ENCODE peak calls at places on chromosome 15, in seven cellular contexts. Z, X, Y, A, Q, T and I are unnamed samples.

GRCh38 chr15:27564656-27565055 is 534.5 kb downstream of the OCA2 start:
- DNase-seq in Z (no peak), X (no peak), Y (no peak), A (no peak), Q (no peak), T (no peak), I (no peak)

GRCh38 chr15:96392380-96393208 is 62.1 kb downstream of the NR2F2 start:
- DNase-seq in Z (no peak), X (no peak), Y (no peak), A (no peak), Q (no peak), T (no peak), I (peak)

GRCh38 chr15:67433495-67434099 is 87.3 kb upstream of the C15orf61 start:
- DNase-seq in Z (peak), X (peak), Y (peak), A (peak), Q (peak), T (peak), I (peak)

GRCh38 chr15:32838820-32839219 is 121.0 kb downstream of the GREM1 start:
- DNase-seq in Z (no peak), X (peak), Y (no peak), A (peak), Q (peak), T (no peak), I (no peak)

GRCh38 chr15:53670701-53671100 is 88.8 kb downstream of the WDR72 start:
- DNase-seq in Z (no peak), X (no peak), Y (no peak), A (no peak), Q (no peak), T (no peak), I (no peak)

GRCh38 chr15:95995375-95996168 is 334.9 kb upstream of the NR2F2 start:
- DNase-seq in Z (no peak), X (no peak), Y (no peak), A (peak), Q (no peak), T (no peak), I (no peak)

GRCh38 chr15:98548172-98548971 is 100.0 kb upstream of the IGF1R start:
- DNase-seq in Z (no peak), X (peak), Y (peak), A (peak), Q (peak), T (peak), I (peak)

GRCh38 chr15:25703726-25704125 is 159.4 kb downstream of the ATP10A start:
- DNase-seq in Z (no peak), X (no peak), Y (peak), A (no peak), Q (no peak), T (no peak), I (no peak)

GRCh38 chr15:78065973-78066946 is 11.3 kb downstream of the TBC1D2B start:
- DNase-seq in Z (no peak), X (no peak), Y (peak), A (peak), Q (peak), T (no peak), I (no peak)

GRCh38 chr15:60396964-60397771 is 618 bp downstream of the ANXA2 start:
- DNase-seq in Z (peak), X (peak), Y (peak), A (peak), Q (peak), T (no peak), I (peak)

GRCh38 chr15:77985931-77986480 is 91.5 kb downstream of the TBC1D2B start:
- DNase-seq in Z (no peak), X (no peak), Y (peak), A (no peak), Q (no peak), T (no peak), I (no peak)

GRCh38 chr15:85768595-85769168 is 26.0 kb downstream of the KLHL25 start:
- DNase-seq in Z (no peak), X (no peak), Y (no peak), A (no peak), Q (no peak), T (no peak), I (no peak)

GRCh38 chr15:74540761-74541493 is at the start of gene ARID3B:
- DNase-seq in Z (peak), X (peak), Y (peak), A (peak), Q (peak), T (peak), I (peak)

GRCh38 chr15:74543043-74543422 is 2.0 kb downstream of the ARID3B start:
- DNase-seq in Z (no peak), X (no peak), Y (no peak), A (no peak), Q (no peak), T (no peak), I (no peak)

GRCh38 chr15:74541494-74542191 is 623 bp downstream of the ARID3B start:
- DNase-seq in Z (peak), X (peak), Y (peak), A (peak), Q (peak), T (no peak), I (peak)

GRCh38 chr15:74543583-74543982 is 2.6 kb downstream of the ARID3B start:
- DNase-seq in Z (peak), X (no peak), Y (no peak), A (no peak), Q (no peak), T (no peak), I (peak)

GRCh38 chr15:74542192-74543042 is 1.4 kb downstream of the ARID3B start:
- DNase-seq in Z (no peak), X (no peak), Y (no peak), A (peak), Q (no peak), T (no peak), I (peak)
- H3K4me3 ChIP-seq in Z (peak), X (no peak), Y (no peak), A (peak), Q (peak), T (no peak), I (peak)

DNA sequence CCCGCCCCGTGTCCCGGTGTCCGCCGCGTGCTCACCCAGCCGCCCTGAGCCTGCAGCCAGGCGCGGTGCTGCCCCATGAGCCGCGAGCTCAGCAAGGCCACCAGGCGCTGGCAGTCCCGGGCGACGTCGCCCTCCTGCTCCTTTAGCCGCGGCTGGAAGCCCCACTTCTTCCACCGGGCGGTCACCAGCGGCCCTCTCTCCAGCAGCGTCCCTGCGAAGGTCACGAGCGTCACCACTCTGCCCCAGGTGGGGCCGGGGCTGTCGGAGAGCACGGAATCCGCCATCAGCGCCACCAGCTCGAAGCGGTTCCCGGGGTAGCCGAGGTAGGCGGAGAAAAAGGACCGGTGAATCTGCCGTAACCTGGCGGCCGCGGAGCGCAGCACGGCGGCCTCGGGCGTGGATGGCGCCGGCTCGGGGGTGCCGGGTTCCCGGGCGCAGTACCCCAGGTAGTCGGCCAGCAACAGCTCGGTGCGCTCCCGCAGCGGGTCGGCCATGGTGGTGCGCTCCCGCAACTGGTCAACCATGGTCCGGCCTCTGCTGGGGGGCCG is 298 bp downstream of the BCL2L10 start:
- DNase-seq in Z (peak), X (peak), Y (no peak), A (peak), Q (no peak), T (no peak), I (peak)
- H3K4me3 ChIP-seq in Z (peak), X (no peak), Y (peak), A (peak), Q (peak), T (peak), I (peak)

GRCh38 chr15:92881570-92881837 is 18.6 kb upstream of the CHD2 start:
- DNase-seq in Z (no peak), X (no peak), Y (no peak), A (no peak), Q (no peak), T (no peak), I (no peak)

GRCh38 chr15:92880796-92881569 is 19.1 kb upstream of the CHD2 start:
- DNase-seq in Z (no peak), X (peak), Y (no peak), A (no peak), Q (no peak), T (no peak), I (no peak)

GRCh38 chr15:92878593-92879053 is 21.5 kb upstream of the CHD2 start:
- DNase-seq in Z (no peak), X (peak), Y (no peak), A (no peak), Q (no peak), T (no peak), I (no peak)

GRCh38 chr15:92881838-92882696 is 18.1 kb upstream of the CHD2 start:
- DNase-seq in Z (peak), X (peak), Y (peak), A (peak), Q (peak), T (peak), I (peak)

GRCh38 chr15:92879949-92880725 is 20.0 kb upstream of the CHD2 start:
- DNase-seq in Z (no peak), X (no peak), Y (no peak), A (no peak), Q (no peak), T (no peak), I (no peak)
- H3K4me3 ChIP-seq in Z (no peak), X (no peak), Y (no peak), A (no peak), Q (no peak), T (no peak), I (no peak)

GRCh38 chr15:55284461-55284860 is 5.2 kb downstream of the RAB27A start:
- DNase-seq in Z (no peak), X (no peak), Y (no peak), A (no peak), Q (no peak), T (no peak), I (no peak)

GRCh38 chr15:55290361-55291057 is 896 bp upstream of the RAB27A start:
- DNase-seq in Z (peak), X (peak), Y (peak), A (peak), Q (peak), T (peak), I (peak)

GRCh38 chr15:55289011-55289572 is 521 bp downstream of the RAB27A start:
- DNase-seq in Z (peak), X (peak), Y (peak), A (peak), Q (peak), T (no peak), I (peak)

GRCh38 chr15:55289573-55290360 is at the start of gene RAB27A:
- DNase-seq in Z (peak), X (peak), Y (peak), A (peak), Q (peak), T (no peak), I (peak)

GRCh38 chr15:55288006-55288717 is 1.5 kb downstream of the RAB27A start:
- DNase-seq in Z (no peak), X (no peak), Y (no peak), A (no peak), Q (no peak), T (no peak), I (no peak)
- H3K4me3 ChIP-seq in Z (no peak), X (no peak), Y (no peak), A (no peak), Q (no peak), T (no peak), I (peak)

DNA sequence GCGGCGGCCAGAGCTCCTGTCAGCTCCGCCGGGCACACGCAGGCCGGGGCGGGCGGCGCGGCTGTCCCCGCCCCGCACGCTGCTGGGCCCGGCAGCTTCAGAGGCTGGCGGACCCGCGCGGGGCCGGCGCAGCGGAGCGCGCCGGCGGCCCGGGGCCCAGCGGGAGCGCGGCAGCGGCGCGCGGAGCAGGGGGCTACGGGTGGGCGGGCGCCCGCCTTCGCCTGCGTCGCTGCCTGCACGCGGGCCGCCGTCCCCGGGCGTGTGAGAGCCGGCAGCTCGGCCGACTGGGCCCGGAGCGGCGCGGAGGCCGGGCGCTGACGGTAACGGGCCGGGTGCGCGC is 476 bp upstream of the MAN2A2 start:
- DNase-seq in Z (no peak), X (no peak), Y (no peak), A (no peak), Q (no peak), T (no peak), I (no peak)
- H3K4me3 ChIP-seq in Z (no peak), X (peak), Y (peak), A (peak), Q (peak), T (peak), I (peak)

GRCh38 chr15:81877533-81878227 is 168.1 kb downstream of the MEX3B start:
- DNase-seq in Z (no peak), X (no peak), Y (no peak), A (peak), Q (no peak), T (no peak), I (no peak)
- H3K4me3 ChIP-seq in Z (no peak), X (no peak), Y (no peak), A (no peak), Q (no peak), T (no peak), I (no peak)

GRCh38 chr15:64379216-64379960 is 1.9 kb downstream of the PCLAF start:
- DNase-seq in Z (no peak), X (no peak), Y (peak), A (peak), Q (peak), T (no peak), I (peak)
- H3K4me3 ChIP-seq in Z (no peak), X (no peak), Y (no peak), A (peak), Q (no peak), T (peak), I (peak)